ENCODE peak calls at places on chromosomes 11 and 22, in nine cellular contexts. N is psoas muscle, Z is right lobe of liver, T is esophagus muscularis mucosa, S is fibroblast of pulmonary artery, A is Calu3, U is HFFc6, E is AG09309, I is heart right ventricle. V is an unnamed sample.

GRCh38 chr11:130894322-130895025 is 21.8 kb downstream of the SNX19 start:
- DNase-seq in N (peak), Z (peak), T (no peak), S (peak), A (peak), U (no peak), E (no peak), I (peak), V (peak)

GRCh38 chr11:32266611-32267010 is 168.7 kb downstream of the WT1 start:
- DNase-seq in N (no peak), Z (no peak), T (no peak), S (peak), A (no peak), U (no peak), E (no peak), I (no peak), V (no peak)

GRCh38 chr11:29432719-29433325 is 584.0 kb downstream of the KCNA4 start:
- DNase-seq in N (no peak), Z (no peak), T (no peak), S (peak), A (peak), U (peak), E (no peak), I (no peak), V (peak)

GRCh38 chr22:37848587-37849088 is 581 bp upstream of the EIF3L start:
- DNase-seq in N (no peak), Z (no peak), T (no peak), S (peak), A (no peak), U (no peak), E (no peak), I (no peak), V (peak)

GRCh38 chr22:27174970-27175369 is 517.6 kb downstream of the MIAT start:
- DNase-seq in N (no peak), Z (no peak), T (no peak), S (no peak), A (no peak), U (no peak), E (no peak), I (no peak), V (no peak)

GRCh38 chr11:121649798-121650197 is 197.0 kb upstream of the SORL1-AS1 start:
- DNase-seq in N (no peak), Z (no peak), T (no peak), S (no peak), A (no peak), U (no peak), E (no peak), I (no peak), V (no peak)

GRCh38 chr11:66727282-66727882 is 1.6 kb downstream of the SPTBN2 start:
- DNase-seq in N (peak), Z (peak), T (no peak), S (peak), A (peak), U (no peak), E (no peak), I (no peak), V (peak)

GRCh38 chr11:34910817-34911216 is 5.4 kb downstream of the APIP start:
- DNase-seq in N (no peak), Z (no peak), T (no peak), S (no peak), A (no peak), U (no peak), E (no peak), I (no peak), V (no peak)

GRCh38 chr11:134363592-134363991 is 31.8 kb downstream of the GLB1L2 start:
- DNase-seq in N (no peak), Z (no peak), T (no peak), S (no peak), A (no peak), U (no peak), E (no peak), I (no peak), V (no peak)

GRCh38 chr22:20472629-20473442 is 22.8 kb downstream of the KLHL22 start:
- DNase-seq in N (no peak), Z (no peak), T (no peak), S (no peak), A (no peak), U (no peak), E (no peak), I (no peak), V (no peak)

GRCh38 chr22:42269407-42270177 is 861 bp downstream of the TCF20 start:
- DNase-seq in N (no peak), Z (peak), T (no peak), S (peak), A (peak), U (no peak), E (no peak), I (peak), V (peak)

GRCh38 chr22:42862045-42862734 is 5.1 kb upstream of the ARFGAP3 start:
- DNase-seq in N (no peak), Z (no peak), T (no peak), S (no peak), A (no peak), U (peak), E (no peak), I (no peak), V (no peak)

GRCh38 chr11:76234704-76235232 is 28.5 kb upstream of the WNT11 start:
- DNase-seq in N (peak), Z (peak), T (no peak), S (no peak), A (peak), U (no peak), E (no peak), I (no peak), V (peak)

GRCh38 chr22:30969532-30970355 is 679 bp downstream of the TUG1 start:
- DNase-seq in N (no peak), Z (peak), T (no peak), S (peak), A (peak), U (peak), E (no peak), I (peak), V (no peak)

GRCh38 chr11:78399136-78399535 is 18.5 kb downstream of the GAB2 start:
- DNase-seq in N (no peak), Z (no peak), T (no peak), S (no peak), A (no peak), U (no peak), E (no peak), I (no peak), V (no peak)

GRCh38 chr22:50276143-50276542 is 6.0 kb upstream of the MAPK11 start:
- DNase-seq in N (peak), Z (peak), T (no peak), S (peak), A (peak), U (no peak), E (no peak), I (no peak), V (peak)

GRCh38 chr11:17734986-17735822 is 623 bp downstream of the KCNC1 start:
- DNase-seq in N (peak), Z (peak), T (no peak), S (peak), A (peak), U (peak), E (peak), I (peak), V (peak)

GRCh38 chr11:80330302-80330701 is 889.5 kb upstream of the TENM4 start:
- DNase-seq in N (no peak), Z (no peak), T (no peak), S (peak), A (no peak), U (no peak), E (no peak), I (no peak), V (no peak)

GRCh38 chr11:1087961-1088926 is 13.6 kb downstream of the MUC2 start:
- DNase-seq in N (peak), Z (peak), T (no peak), S (no peak), A (no peak), U (no peak), E (no peak), I (no peak), V (no peak)

GRCh38 chr11:24842308-24842707 is 345.5 kb downstream of the LUZP2 start:
- DNase-seq in N (no peak), Z (no peak), T (no peak), S (no peak), A (no peak), U (no peak), E (no peak), I (no peak), V (no peak)

GRCh38 chr11:69816671-69817070 is 2.5 kb downstream of the FGF3 start:
- DNase-seq in N (no peak), Z (no peak), T (no peak), S (no peak), A (no peak), U (no peak), E (no peak), I (no peak), V (no peak)

GRCh38 chr11:3106736-3107524 is 49.7 kb upstream of the CARS1 start:
- DNase-seq in N (no peak), Z (no peak), T (no peak), S (no peak), A (no peak), U (no peak), E (no peak), I (no peak), V (no peak)

GRCh38 chr22:45696227-45696626 is 24.6 kb downstream of the ATXN10 start:
- DNase-seq in N (no peak), Z (no peak), T (no peak), S (no peak), A (no peak), U (no peak), E (no peak), I (no peak), V (peak)

GRCh38 chr22:43570531-43571144 is 158.8 kb downstream of the MPPED1 start:
- DNase-seq in N (no peak), Z (no peak), T (peak), S (no peak), A (no peak), U (no peak), E (no peak), I (no peak), V (no peak)

GRCh38 chr22:43404673-43405385 is 7.0 kb upstream of the MPPED1 start:
- DNase-seq in N (no peak), Z (no peak), T (no peak), S (no peak), A (no peak), U (no peak), E (no peak), I (no peak), V (no peak)

GRCh38 chr11:1291295-1292017 is 18.0 kb downstream of the TOLLIP start:
- DNase-seq in N (no peak), Z (peak), T (no peak), S (no peak), A (no peak), U (no peak), E (no peak), I (no peak), V (no peak)

GRCh38 chr11:70502677-70503076 is 104.3 kb downstream of the CTTN start:
- DNase-seq in N (no peak), Z (peak), T (no peak), S (no peak), A (no peak), U (no peak), E (no peak), I (no peak), V (no peak)

GRCh38 chr22:45631839-45632238 is 39.8 kb upstream of the ATXN10 start:
- DNase-seq in N (no peak), Z (no peak), T (no peak), S (no peak), A (no peak), U (no peak), E (no peak), I (no peak), V (no peak)

GRCh38 chr11:111937859-111938258 is 716 bp downstream of the DIXDC1 start:
- DNase-seq in N (no peak), Z (no peak), T (no peak), S (no peak), A (no peak), U (no peak), E (no peak), I (no peak), V (no peak)

GRCh38 chr22:49827853-49828598 is at the start of gene BRD1:
- DNase-seq in N (peak), Z (peak), T (no peak), S (peak), A (peak), U (peak), E (no peak), I (peak), V (peak)

GRCh38 chr11:12330491-12331231 is 46.7 kb upstream of the PARVA start:
- DNase-seq in N (no peak), Z (no peak), T (no peak), S (no peak), A (peak), U (no peak), E (no peak), I (no peak), V (no peak)

GRCh38 chr11:27820249-27820648 is 120.0 kb upstream of the BDNF start:
- DNase-seq in N (no peak), Z (no peak), T (peak), S (no peak), A (no peak), U (peak), E (no peak), I (no peak), V (no peak)

GRCh38 chr11:118918128-118918685 is 7.5 kb downstream of the BCL9L start:
- DNase-seq in N (peak), Z (peak), T (peak), S (peak), A (peak), U (peak), E (peak), I (peak), V (no peak)

GRCh38 chr22:29194269-29194668 is 11.4 kb upstream of the EMID1 start:
- DNase-seq in N (no peak), Z (no peak), T (no peak), S (no peak), A (no peak), U (no peak), E (no peak), I (no peak), V (no peak)

GRCh38 chr11:103927535-103927934 is 108.9 kb upstream of the DDI1 start:
- DNase-seq in N (no peak), Z (no peak), T (no peak), S (peak), A (no peak), U (peak), E (no peak), I (no peak), V (no peak)
- TF ChIP-seq CTCF in N (no peak), Z (peak), T (no peak), S (peak), A (no peak), U (peak), E (peak), I (no peak), V (peak)

DNA sequence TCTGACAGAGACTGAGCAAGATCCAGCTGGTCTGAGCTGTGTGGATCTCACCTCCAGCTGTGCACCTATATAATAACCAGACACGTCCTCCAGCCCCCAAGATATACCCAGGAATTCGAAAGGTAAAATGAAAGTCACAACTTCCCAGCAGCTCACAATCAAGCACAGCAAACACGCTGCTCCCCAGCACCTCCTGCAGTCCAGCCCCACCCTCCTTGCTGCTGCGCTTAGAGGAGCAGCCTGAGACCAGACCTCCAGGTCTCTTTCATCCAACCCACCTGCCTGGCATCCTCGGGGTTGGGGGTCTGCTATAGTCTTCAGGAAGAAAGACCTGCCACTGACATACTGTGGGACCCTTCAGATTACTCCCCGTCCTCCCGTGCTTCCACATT is 3.0 kb upstream of the APOL4 start:
- DNase-seq in N (no peak), Z (no peak), T (no peak), S (no peak), A (peak), U (no peak), E (no peak), I (no peak), V (no peak)
- TF ChIP-seq CTCF in N (no peak), Z (no peak), T (no peak), S (no peak), A (no peak), U (no peak), E (no peak), I (no peak), V (no peak)

DNA sequence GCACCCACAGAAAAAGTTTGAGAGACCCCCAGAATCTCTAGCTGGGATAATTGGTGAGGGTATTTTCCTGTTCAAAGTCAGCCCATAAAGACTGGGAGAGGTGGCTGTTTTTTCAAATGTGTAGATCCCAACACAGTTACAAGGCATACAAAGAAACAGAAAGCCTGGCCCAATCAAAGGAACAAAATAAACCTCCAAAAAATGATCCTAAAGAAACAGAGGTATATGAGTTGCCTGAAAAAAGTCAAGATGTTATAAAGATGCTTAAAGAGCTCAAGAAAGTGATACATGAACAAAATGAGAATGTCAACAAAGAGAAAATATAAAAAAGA is 40.2 kb upstream of the MMP12 start:
- DNase-seq in N (no peak), Z (no peak), T (no peak), S (no peak), A (no peak), U (no peak), E (no peak), I (no peak), V (no peak)
- TF ChIP-seq CTCF in N (no peak), Z (no peak), T (no peak), S (no peak), A (no peak), U (peak), E (no peak), I (no peak), V (no peak)

GRCh38 chr22:32990187-32990586 is 68.0 kb downstream of the SYN3 start:
- DNase-seq in N (no peak), Z (no peak), T (no peak), S (no peak), A (no peak), U (no peak), E (no peak), I (no peak), V (no peak)

GRCh38 chr22:32987081-32987631 is 71.0 kb downstream of the SYN3 start:
- DNase-seq in N (no peak), Z (no peak), T (no peak), S (peak), A (no peak), U (no peak), E (peak), I (no peak), V (no peak)

GRCh38 chr22:32986773-32987050 is 71.5 kb downstream of the SYN3 start:
- DNase-seq in N (no peak), Z (no peak), T (no peak), S (no peak), A (no peak), U (no peak), E (no peak), I (no peak), V (no peak)

GRCh38 chr22:32991353-32992115 is 66.6 kb downstream of the SYN3 start:
- DNase-seq in N (peak), Z (no peak), T (no peak), S (peak), A (no peak), U (peak), E (no peak), I (no peak), V (no peak)

DNA sequence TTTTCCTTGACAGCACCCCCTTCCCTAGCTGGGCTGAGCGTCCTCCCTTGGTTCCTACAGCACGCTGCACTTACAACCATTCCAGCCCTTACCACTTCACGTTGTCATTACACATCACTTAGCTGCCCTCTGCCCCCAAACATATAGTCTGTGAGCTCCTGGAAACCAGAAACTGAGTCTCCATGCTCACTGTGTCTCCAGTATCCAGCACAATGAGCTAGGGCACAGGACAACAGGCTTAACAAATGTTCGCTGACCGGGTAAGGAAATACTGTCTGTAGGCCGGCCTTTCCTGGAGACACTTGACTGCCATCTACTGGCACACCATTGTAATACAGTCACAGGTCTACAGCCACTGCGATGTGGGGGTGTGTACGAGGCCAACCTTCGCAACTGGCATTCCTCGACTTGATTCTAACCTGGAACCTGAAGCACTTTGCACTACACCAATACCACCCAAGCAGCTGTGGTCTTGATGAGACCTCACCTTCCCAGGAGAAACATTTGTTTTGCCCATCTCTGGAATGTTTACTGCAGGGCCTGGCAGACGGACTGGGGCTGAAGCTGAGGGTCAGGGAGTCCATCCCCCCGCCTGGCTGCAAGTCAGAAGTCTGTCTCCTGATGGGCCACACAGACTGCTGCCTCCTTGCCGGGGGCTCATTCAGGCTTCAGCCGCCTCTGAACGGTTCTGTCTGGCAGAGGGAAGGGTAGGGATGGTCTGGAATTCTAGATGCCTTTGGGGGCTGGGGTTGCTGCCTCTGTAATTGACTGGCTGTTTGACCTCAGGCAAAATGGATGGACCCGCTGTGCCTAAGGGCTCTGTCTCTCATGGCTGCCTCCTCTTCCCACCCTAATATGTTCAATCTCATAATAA is 72.0 kb downstream of the SYN3 start:
- DNase-seq in N (peak), Z (peak), T (no peak), S (peak), A (peak), U (peak), E (peak), I (peak), V (peak)
- TF ChIP-seq CTCF in N (peak), Z (peak), T (peak), S (peak), A (peak), U (peak), E (peak), I (peak), V (peak)

GRCh38 chr11:64629796-64630562 is 39.0 kb downstream of the SLC22A12 start:
- DNase-seq in N (no peak), Z (no peak), T (no peak), S (no peak), A (no peak), U (no peak), E (no peak), I (no peak), V (no peak)
- TF ChIP-seq CTCF in N (no peak), Z (no peak), T (peak), S (no peak), A (no peak), U (peak), E (no peak), I (no peak), V (no peak)

V was measured in GM13976.